ENCODE peak calls at places on chromosomes 3 and 15, in eight cellular contexts. S is activated T-cell treated with anti-CD3 and anti-CD28 coated beads, Interleukin-2, amount 50 U/mL, for 72 hours; T is left ventricle myocardium inferior; U is GM20000; Q is adrenal gland; J is endothelial cell; R is stimulated activated naive CD8-positive, alpha-beta T cell treated with anti-CD3 and anti-CD28 coated beads, Interleukin-15, amount 100 ng/mL, for 72 hours; B is foreskin keratinocyte. O is an unnamed sample.

GRCh38 chr15:77966540-77967290 is 110.8 kb downstream of the TBC1D2B start:
- DNase-seq in S (peak; percentile 45), T (no peak), U (peak; percentile 77), Q (peak; percentile 71), J (peak; percentile 47), R (peak; percentile 39), B (no peak), O (peak; percentile 20)

GRCh38 chr3:111314146-111314873 is 227.7 kb upstream of the CD96 start:
- DNase-seq in S (no peak), T (no peak), U (no peak), Q (no peak), J (no peak), R (no peak), B (no peak), O (no peak)

GRCh38 chr15:74141591-74141990 is 11.2 kb downstream of the ISLR2 start:
- DNase-seq in S (no peak), T (no peak), U (no peak), Q (no peak), J (no peak), R (no peak), B (no peak), O (no peak)

GRCh38 chr15:70280781-70281180 is 183.1 kb upstream of the TLE3 start:
- DNase-seq in S (no peak), T (no peak), U (no peak), Q (peak; percentile 37), J (no peak), R (no peak), B (no peak), O (peak; percentile 18)

GRCh38 chr15:65085990-65086679 is 9.6 kb downstream of the KBTBD13 start:
- DNase-seq in S (peak; percentile 14), T (no peak), U (no peak), Q (peak; percentile 76), J (peak; percentile 60), R (no peak), B (no peak), O (no peak)

GRCh38 chr15:101372149-101372577 is 77.1 kb upstream of the SNRPA1 start:
- DNase-seq in S (no peak), T (no peak), U (no peak), Q (no peak), J (no peak), R (no peak), B (no peak), O (no peak)

GRCh38 chr15:52137432-52138357 is 25.1 kb upstream of the BCL2L10 start:
- DNase-seq in S (no peak), T (no peak), U (no peak), Q (peak; percentile 44), J (no peak), R (no peak), B (no peak), O (no peak)

GRCh38 chr3:180631317-180631716 is 29.4 kb downstream of the TTC14 start:
- DNase-seq in S (no peak), T (no peak), U (no peak), Q (no peak), J (no peak), R (no peak), B (no peak), O (no peak)

GRCh38 chr3:131597816-131598215 is 95.0 kb upstream of the MRPL3 start:
- DNase-seq in S (no peak), T (no peak), U (no peak), Q (no peak), J (no peak), R (no peak), B (no peak), O (no peak)

GRCh38 chr3:70531063-70531657 is 218.7 kb upstream of the MDFIC2 start:
- DNase-seq in S (no peak), T (no peak), U (peak; percentile 13), Q (no peak), J (no peak), R (no peak), B (no peak), O (peak; percentile 9)

GRCh38 chr3:69938061-69938460 is 61.5 kb upstream of the SAMMSON start:
- DNase-seq in S (no peak), T (no peak), U (no peak), Q (no peak), J (no peak), R (no peak), B (no peak), O (no peak)

GRCh38 chr3:159938712-159939111 is 49.9 kb upstream of the IL12A start:
- DNase-seq in S (no peak), T (no peak), U (no peak), Q (no peak), J (no peak), R (no peak), B (no peak), O (no peak)

GRCh38 chr3:52472239-52472783 is 16.9 kb downstream of the NISCH start:
- DNase-seq in S (no peak), T (no peak), U (no peak), Q (no peak), J (no peak), R (no peak), B (no peak), O (no peak)

GRCh38 chr15:62306851-62307504 is 141.9 kb upstream of the C2CD4B start:
- DNase-seq in S (no peak), T (peak; percentile 32), U (peak; percentile 57), Q (peak; percentile 86), J (peak; percentile 55), R (no peak), B (peak; percentile 40), O (no peak)

GRCh38 chr3:19947549-19948071 is 713 bp downstream of the RAB5A start:
- DNase-seq in S (peak; percentile 66), T (peak; percentile 36), U (peak; percentile 26), Q (peak; percentile 78), J (peak; percentile 38), R (peak; percentile 62), B (peak; percentile 44), O (peak; percentile 59)

GRCh38 chr15:33292718-33293307 is 18.0 kb upstream of the RYR3 start:
- DNase-seq in S (peak; percentile 54), T (no peak), U (no peak), Q (peak; percentile 78), J (peak; percentile 72), R (peak; percentile 40), B (no peak), O (no peak)

GRCh38 chr15:89444855-89445254 is 51.5 kb downstream of the RHCG start:
- DNase-seq in S (no peak), T (no peak), U (no peak), Q (no peak), J (no peak), R (no peak), B (no peak), O (no peak)

GRCh38 chr15:39230205-39230916 is 350.5 kb upstream of the THBS1 start:
- DNase-seq in S (no peak), T (no peak), U (no peak), Q (peak; percentile 54), J (peak; percentile 35), R (no peak), B (no peak), O (no peak)

GRCh38 chr15:81480645-81481053 is 106.6 kb upstream of the TMC3 start:
- DNase-seq in S (no peak), T (no peak), U (peak; percentile 31), Q (no peak), J (peak; percentile 65), R (peak; percentile 11), B (no peak), O (peak; percentile 50)

GRCh38 chr15:41258706-41259471 is 27.8 kb downstream of the CHP1 start:
- DNase-seq in S (no peak), T (no peak), U (peak; percentile 39), Q (peak; percentile 61), J (no peak), R (no peak), B (no peak), O (no peak)

GRCh38 chr15:62545392-62546227 is 380.5 kb upstream of the C2CD4B start:
- DNase-seq in S (no peak), T (no peak), U (no peak), Q (peak; percentile 65), J (no peak), R (no peak), B (peak; percentile 13), O (no peak)

GRCh38 chr3:56251343-56251945 is 216.8 kb downstream of the ERC2 start:
- DNase-seq in S (peak; percentile 11), T (no peak), U (peak; percentile 38), Q (peak; percentile 73), J (peak; percentile 50), R (no peak), B (peak; percentile 7), O (no peak)

GRCh38 chr3:11544413-11545181 is 99.1 kb downstream of the VGLL4 start:
- DNase-seq in S (no peak), T (no peak), U (no peak), Q (no peak), J (no peak), R (no peak), B (no peak), O (no peak)

GRCh38 chr15:62344806-62345539 is 179.9 kb upstream of the C2CD4B start:
- DNase-seq in S (peak; percentile 64), T (no peak), U (peak; percentile 65), Q (peak; percentile 67), J (peak; percentile 30), R (peak; percentile 66), B (peak; percentile 53), O (peak; percentile 58)

GRCh38 chr15:66587749-66588148 is 22.0 kb upstream of the LCTL start:
- DNase-seq in S (no peak), T (no peak), U (no peak), Q (no peak), J (no peak), R (no peak), B (no peak), O (no peak)

GRCh38 chr3:34073141-34073540 is 274.7 kb downstream of the PDCD6IP start:
- DNase-seq in S (no peak), T (no peak), U (no peak), Q (no peak), J (no peak), R (no peak), B (no peak), O (no peak)

GRCh38 chr3:102248981-102249705 is 185.7 kb upstream of the ZPLD1 start:
- DNase-seq in S (no peak), T (no peak), U (no peak), Q (no peak), J (no peak), R (no peak), B (no peak), O (no peak)

GRCh38 chr3:194198938-194199337 is 63.0 kb downstream of the HES1 start:
- DNase-seq in S (no peak), T (no peak), U (no peak), Q (no peak), J (no peak), R (no peak), B (no peak), O (no peak)

GRCh38 chr15:25882466-25882865 is 19.3 kb upstream of the ATP10A start:
- DNase-seq in S (no peak), T (no peak), U (no peak), Q (no peak), J (no peak), R (no peak), B (no peak), O (no peak)

GRCh38 chr3:59559721-59560514 is 510.1 kb upstream of the CFAP20DC start:
- DNase-seq in S (peak; percentile 68), T (no peak), U (no peak), Q (no peak), J (no peak), R (peak; percentile 45), B (peak; percentile 99), O (no peak)

GRCh38 chr3:36282774-36283173 is 97.5 kb upstream of the STAC start:
- DNase-seq in S (no peak), T (no peak), U (no peak), Q (no peak), J (no peak), R (no peak), B (no peak), O (no peak)

O was measured in naive thymus-derived CD4-positive, alpha-beta T cell.